ENCODE peak calls at places on chromosomes 13 and 19, in five cellular contexts. L, F, X, G and P are unnamed samples. For H3K9me3, the result is how much of the 10 kb centered on the place peaks cover.

GRCh38 chr13:109867766-109868165 is 81.4 kb upstream of the IRS2 start:
- DNase-seq in L (no peak), F (no peak), X (no peak), G (no peak), P (no peak)

GRCh38 chr19:574658-575526 is 2.5 kb downstream of the BSG start:
- DNase-seq in L (no peak), F (no peak), X (no peak), G (no peak), P (no peak)

GRCh38 chr19:48372904-48373303 is 8.7 kb downstream of the SYNGR4 start:
- DNase-seq in L (no peak), F (no peak), X (no peak), G (no peak), P (no peak)

GRCh38 chr13:87094646-87095045 is 576.5 kb upstream of the SLITRK5 start:
- DNase-seq in L (no peak), F (no peak), X (no peak), G (no peak), P (no peak)

GRCh38 chr19:33168528-33168927 is 25.6 kb upstream of the LRP3 start:
- DNase-seq in L (no peak), F (no peak), X (no peak), G (no peak), P (no peak)

GRCh38 chr19:50759886-50760285 is 10.4 kb upstream of the GPR32 start:
- DNase-seq in L (no peak), F (no peak), X (no peak), G (no peak), P (no peak)

GRCh38 chr19:41882568-41883462 is at the start of gene ARHGEF1:
- DNase-seq in L (peak), F (no peak), X (no peak), G (no peak), P (peak)

GRCh38 chr13:40082644-40083043 is 427.2 kb downstream of the COG6 start:
- DNase-seq in L (no peak), F (no peak), X (no peak), G (no peak), P (no peak)

GRCh38 chr13:32783067-32783466 is 196.8 kb downstream of the PDS5B start:
- DNase-seq in L (no peak), F (no peak), X (no peak), G (no peak), P (no peak)

GRCh38 chr19:38917921-38918491 is 6.0 kb upstream of the CCER2 start:
- DNase-seq in L (peak), F (peak), X (no peak), G (no peak), P (no peak)

GRCh38 chr19:35030257-35031071 is at the start of gene SCN1B:
- DNase-seq in L (peak), F (peak), X (peak), G (no peak), P (peak)

GRCh38 chr19:47609885-47610545 is 1.1 kb downstream of the BICRA start:
- DNase-seq in L (peak), F (peak), X (peak), G (no peak), P (peak)

GRCh38 chr13:70541451-70541850 is 433.2 kb upstream of the KLHL1 start:
- DNase-seq in L (no peak), F (no peak), X (no peak), G (no peak), P (no peak)

GRCh38 chr19:42401365-42402303 is 11.5 kb upstream of the CNFN start:
- DNase-seq in L (peak), F (peak), X (peak), G (no peak), P (peak)

GRCh38 chr13:94305463-94305862 is 174.0 kb downstream of the DCT start:
- DNase-seq in L (no peak), F (no peak), X (no peak), G (no peak), P (no peak)

GRCh38 chr13:44368062-44368591 is 5.5 kb upstream of the SERP2 start:
- DNase-seq in L (no peak), F (no peak), X (no peak), G (no peak), P (no peak)

GRCh38 chr13:110317093-110317492 is 10.0 kb downstream of the COL4A2 start:
- DNase-seq in L (no peak), F (no peak), X (no peak), G (no peak), P (no peak)

GRCh38 chr19:34577056-34577455 is 95.5 kb downstream of the WTIP start:
- DNase-seq in L (no peak), F (no peak), X (no peak), G (no peak), P (no peak)

GRCh38 chr19:53285087-53285486 is 17.6 kb upstream of the VN1R4 start:
- DNase-seq in L (no peak), F (no peak), X (no peak), G (no peak), P (no peak)

GRCh38 chr13:112107289-112107688 is 40.3 kb downstream of the SOX1 start:
- DNase-seq in L (no peak), F (no peak), X (no peak), G (no peak), P (no peak)

GRCh38 chr19:13007292-13008045 is 12.2 kb downstream of the NFIX start:
- DNase-seq in L (peak), F (no peak), X (no peak), G (no peak), P (no peak)

GRCh38 chr13:59747529-59747928 is 416.2 kb downstream of the DIAPH3 start:
- DNase-seq in L (no peak), F (no peak), X (no peak), G (no peak), P (no peak)

GRCh38 chr19:1213391-1214286 is 8.1 kb downstream of the STK11 start:
- DNase-seq in L (peak), F (no peak), X (no peak), G (no peak), P (peak)

GRCh38 chr19:13033819-13034611 is 38.7 kb downstream of the NFIX start:
- DNase-seq in L (peak), F (peak), X (no peak), G (no peak), P (no peak)

GRCh38 chr13:63910406-63910957 is 2494.8 kb upstream of the PCDH20 start:
- DNase-seq in L (no peak), F (no peak), X (peak), G (no peak), P (no peak)

GRCh38 chr13:109715902-109716301 is 70.5 kb downstream of the IRS2 start:
- DNase-seq in L (no peak), F (peak), X (no peak), G (no peak), P (no peak)

GRCh38 chr19:13164370-13165090 is 14.3 kb downstream of the IER2 start:
- DNase-seq in L (peak), F (peak), X (peak), G (no peak), P (peak)

GRCh38 chr19:6935069-6935468 is 47.7 kb downstream of the ADGRE1 start:
- DNase-seq in L (no peak), F (no peak), X (no peak), G (no peak), P (no peak)

GRCh38 chr19:6935618-6936017 is 48.2 kb downstream of the ADGRE1 start:
- DNase-seq in L (no peak), F (no peak), X (no peak), G (no peak), P (no peak)

GRCh38 chr19:6925801-6926751 is 38.7 kb downstream of the ADGRE1 start:
- DNase-seq in L (no peak), F (no peak), X (no peak), G (no peak), P (peak)

GRCh38 chr19:6930190-6930589 is 42.8 kb downstream of the ADGRE1 start:
- DNase-seq in L (no peak), F (no peak), X (no peak), G (no peak), P (no peak)
- H3K9me3 ChIP-seq in L (under half), F (under half), X (under half), G (under half), P (under half)

GRCh38 chr19:57719901-57720519 is 7.4 kb downstream of the ZNF671 start:
- DNase-seq in L (no peak), F (peak), X (no peak), G (no peak), P (no peak)
- H3K9me3 ChIP-seq in L (under half), F (under half), X (half or more), G (half or more), P (under half)

GRCh38 chr13:22030321-22030720 is 359.4 kb downstream of the FGF9 start:
- DNase-seq in L (no peak), F (no peak), X (no peak), G (no peak), P (no peak)
- H3K9me3 ChIP-seq in L (under half), F (under half), X (under half), G (under half), P (under half)

GRCh38 chr19:11749751-11750150 is 11.0 kb upstream of the ZNF823 start:
- DNase-seq in L (no peak), F (no peak), X (no peak), G (no peak), P (no peak)

GRCh38 chr19:11756965-11757364 is 9.8 kb upstream of the ZNF441 start:
- DNase-seq in L (no peak), F (no peak), X (no peak), G (no peak), P (no peak)

GRCh38 chr19:11752244-11752736 is 13.5 kb upstream of the ZNF823 start:
- DNase-seq in L (no peak), F (no peak), X (no peak), G (no peak), P (no peak)

GRCh38 chr19:11759805-11760204 is 7.0 kb upstream of the ZNF441 start:
- DNase-seq in L (no peak), F (no peak), X (no peak), G (no peak), P (no peak)

GRCh38 chr19:11754663-11755062 is 12.1 kb upstream of the ZNF441 start:
- DNase-seq in L (no peak), F (no peak), X (no peak), G (no peak), P (no peak)
- H3K9me3 ChIP-seq in L (under half), F (under half), X (under half), G (under half), P (under half)

DNA sequence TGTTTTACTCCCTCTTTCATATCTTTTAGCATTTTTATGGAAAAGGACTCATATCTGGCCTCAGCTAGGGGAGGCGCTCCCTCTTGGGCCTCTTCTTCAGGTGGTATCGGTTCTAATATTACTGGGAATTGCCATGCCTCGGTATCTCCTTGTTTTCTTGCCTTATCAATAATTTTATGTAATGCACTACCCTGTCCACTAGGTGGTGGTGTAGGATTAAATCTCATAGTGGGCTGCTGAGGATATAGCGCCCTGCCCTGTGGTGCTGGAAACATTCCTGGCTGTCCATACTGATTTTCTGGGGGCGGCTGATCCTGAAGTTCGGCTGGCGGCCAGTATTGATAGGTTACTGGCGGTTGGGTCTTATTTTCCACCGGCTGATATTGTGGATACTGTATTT is 35.8 kb downstream of the ZNF420 start:
- DNase-seq in L (no peak), F (peak), X (no peak), G (no peak), P (no peak)
- H3K9me3 ChIP-seq in L (under half), F (under half), X (half or more), G (under half), P (under half)